ENCODE peak calls at places on chromosome 5, in nine cellular contexts. U is left cardiac atrium; S is stimulated activated CD8-positive, alpha-beta memory T cell treated with anti-CD3 and anti-CD28 coated beads, Interleukin-15, amount 100 ng/mL, for 24 hours; Y is SHP77; M is HTR-8/SVneo; Q is C1 segment of cervical spinal cord; H is NCI-H187 treated with DMSO at 0.1 percent for 48 hours; G is dorsolateral prefrontal cortex; Z is activated CD8-positive, alpha-beta T cell treated with anti-CD3 and anti-CD28 coated beads, Interleukin-2, amount 10 ng/mL, durations not matched to agents 7 days and 5 days. V is an unnamed sample.

GRCh38 chr5:73796164-73797141 is 170.5 kb downstream of the ARHGEF28 start:
- DNase-seq in S (no peak), U (peak), G (no peak), M (peak), Z (no peak), H (no peak), Y (peak), Q (no peak), V (no peak)

GRCh38 chr5:55509768-55510522 is 24.8 kb downstream of the PLPP1 start:
- DNase-seq in G (no peak), S (no peak), Y (no peak), H (no peak), U (no peak), M (no peak), Q (no peak), Z (no peak), V (no peak)

GRCh38 chr5:89851911-89852310 is 557.6 kb downstream of the CETN3 start:
- DNase-seq in S (no peak), Q (no peak), U (no peak), G (no peak), M (no peak), Z (no peak), Y (no peak), H (no peak), V (no peak)

GRCh38 chr5:146137967-146138403 is 32.6 kb upstream of the PLAC8L1 start:
- DNase-seq in Y (no peak), U (no peak), M (no peak), S (no peak), Q (no peak), Z (no peak), G (no peak), H (no peak), V (no peak)

GRCh38 chr5:140148508-140148907 is 22.8 kb downstream of the IGIP start:
- DNase-seq in G (no peak), Z (no peak), Y (no peak), U (no peak), Q (no peak), H (no peak), S (no peak), M (peak), V (no peak)

GRCh38 chr5:146510528-146510927 is 5.5 kb downstream of the GPR151 start:
- DNase-seq in H (no peak), G (no peak), U (no peak), Q (no peak), Y (no peak), M (no peak), S (no peak), Z (no peak), V (no peak)

GRCh38 chr5:76947064-76947463 is 5.8 kb upstream of the CRHBP start:
- DNase-seq in G (no peak), Q (no peak), S (no peak), M (no peak), H (no peak), U (no peak), Z (no peak), Y (no peak), V (no peak)

GRCh38 chr5:41524174-41524573 is 13.8 kb upstream of the PLCXD3 start:
- DNase-seq in S (no peak), G (no peak), U (no peak), Z (no peak), H (no peak), M (no peak), Q (no peak), Y (peak), V (no peak)

GRCh38 chr5:1112596-1113331 is 901 bp upstream of the SLC12A7 start:
- DNase-seq in H (no peak), S (no peak), Y (peak), M (no peak), Q (no peak), G (no peak), U (no peak), Z (no peak), V (peak)

GRCh38 chr5:113608113-113608551 is 94.6 kb downstream of the YTHDC2 start:
- DNase-seq in U (no peak), Z (no peak), Y (no peak), H (no peak), S (no peak), G (no peak), M (no peak), Q (no peak), V (no peak)

GRCh38 chr5:168404366-168404765 is 81.9 kb upstream of the RARS1 start:
- DNase-seq in S (no peak), U (no peak), Q (no peak), Z (no peak), M (no peak), G (peak), Y (no peak), H (no peak), V (no peak)

GRCh38 chr5:40258205-40258604 is 421.5 kb upstream of the PTGER4 start:
- DNase-seq in U (no peak), S (no peak), Z (no peak), H (no peak), Q (no peak), M (no peak), G (no peak), Y (no peak), V (no peak)

GRCh38 chr5:61306531-61307195 is 25.4 kb upstream of the ZSWIM6 start:
- DNase-seq in Q (no peak), S (no peak), Z (no peak), G (no peak), H (no peak), U (no peak), M (no peak), Y (no peak), V (no peak)

GRCh38 chr5:170444181-170444580 is 55.0 kb upstream of the KCNMB1 start:
- DNase-seq in Q (no peak), Z (no peak), M (no peak), Y (no peak), G (no peak), U (no peak), S (no peak), H (no peak), V (no peak)

GRCh38 chr5:126814721-126815404 is 37.9 kb downstream of the LMNB1 start:
- DNase-seq in S (no peak), U (no peak), H (no peak), Y (no peak), Z (no peak), G (no peak), Q (no peak), M (no peak), V (no peak)

GRCh38 chr5:80798166-80798565 is 143.4 kb upstream of the DHFR start:
- DNase-seq in Q (no peak), Z (no peak), G (no peak), S (no peak), M (no peak), U (no peak), H (no peak), Y (no peak), V (no peak)

GRCh38 chr5:60248900-60249299 is 355.4 kb upstream of the PDE4D start:
- DNase-seq in G (no peak), S (no peak), M (no peak), Z (no peak), Y (no peak), Q (no peak), U (no peak), H (no peak), V (no peak)